ENCODE peak calls at places on chromosomes 1 and 21, in six cellular contexts. One of them, this sample, is unnamed.

GRCh38 chr1:55214214-55214902 is 806 bp downstream of the USP24 start:
- DNase-seq in K562: peak; percentile 84
- DNase-seq in upper lobe of left lung: peak; percentile 62
- DNase-seq in lung: peak; percentile 49
- DNase-seq in fibroblast of pulmonary artery: no peak
- DNase-seq in heart left ventricle: peak; percentile 56
- DNase-seq in this sample: no peak

GRCh38 chr1:118049981-118050380 is 120.4 kb downstream of the WDR3 start:
- DNase-seq in K562: peak; percentile 49
- DNase-seq in upper lobe of left lung: no peak
- DNase-seq in lung: no peak
- DNase-seq in fibroblast of pulmonary artery: no peak
- DNase-seq in heart left ventricle: no peak
- DNase-seq in this sample: no peak

GRCh38 chr1:78475888-78476610 is 14.7 kb upstream of the PTGFR start:
- DNase-seq in K562: no peak
- DNase-seq in upper lobe of left lung: no peak
- DNase-seq in lung: no peak
- DNase-seq in fibroblast of pulmonary artery: peak; percentile 62
- DNase-seq in heart left ventricle: no peak
- DNase-seq in this sample: peak; percentile 9

GRCh38 chr1:94395748-94396309 is 22.4 kb upstream of the ABCD3 start:
- DNase-seq in K562: no peak
- DNase-seq in upper lobe of left lung: no peak
- DNase-seq in lung: no peak
- DNase-seq in fibroblast of pulmonary artery: no peak
- DNase-seq in heart left ventricle: no peak
- DNase-seq in this sample: no peak

GRCh38 chr1:11746795-11747487 is 11.0 kb downstream of the AGTRAP start:
- DNase-seq in K562: no peak
- DNase-seq in upper lobe of left lung: no peak
- DNase-seq in lung: no peak
- DNase-seq in fibroblast of pulmonary artery: no peak
- DNase-seq in heart left ventricle: no peak
- DNase-seq in this sample: no peak

GRCh38 chr1:112063781-112064180 is 74.3 kb upstream of the KCND3 start:
- DNase-seq in K562: no peak
- DNase-seq in upper lobe of left lung: no peak
- DNase-seq in lung: no peak
- DNase-seq in fibroblast of pulmonary artery: no peak
- DNase-seq in heart left ventricle: no peak
- DNase-seq in this sample: no peak

GRCh38 chr21:33360281-33360680 is 35.5 kb downstream of the IFNAR1 start:
- DNase-seq in K562: no peak
- DNase-seq in upper lobe of left lung: no peak
- DNase-seq in lung: no peak
- DNase-seq in fibroblast of pulmonary artery: peak; percentile 76
- DNase-seq in heart left ventricle: no peak
- DNase-seq in this sample: no peak

GRCh38 chr1:181113061-181113695 is 24.7 kb downstream of the IER5 start:
- DNase-seq in K562: peak; percentile 70
- DNase-seq in upper lobe of left lung: no peak
- DNase-seq in lung: no peak
- DNase-seq in fibroblast of pulmonary artery: peak; percentile 50
- DNase-seq in heart left ventricle: no peak
- DNase-seq in this sample: peak; percentile 90

GRCh38 chr1:3139451-3139852 is 70.4 kb downstream of the PRDM16 start:
- DNase-seq in K562: no peak
- DNase-seq in upper lobe of left lung: no peak
- DNase-seq in lung: no peak
- DNase-seq in fibroblast of pulmonary artery: no peak
- DNase-seq in heart left ventricle: no peak
- DNase-seq in this sample: no peak

GRCh38 chr1:60848583-60849188 is 233.7 kb upstream of the NFIA start:
- DNase-seq in K562: peak; percentile 53
- DNase-seq in upper lobe of left lung: no peak
- DNase-seq in lung: no peak
- DNase-seq in fibroblast of pulmonary artery: peak; percentile 75
- DNase-seq in heart left ventricle: no peak
- DNase-seq in this sample: peak; percentile 51

GRCh38 chr1:46830665-46831322 is 31.9 kb downstream of the CYP4B1 start:
- DNase-seq in K562: no peak
- DNase-seq in upper lobe of left lung: no peak
- DNase-seq in lung: no peak
- DNase-seq in fibroblast of pulmonary artery: no peak
- DNase-seq in heart left ventricle: no peak
- DNase-seq in this sample: peak; percentile 77

GRCh38 chr1:42756956-42757891 is 9.6 kb downstream of the P3H1 start:
- DNase-seq in K562: peak; percentile 82
- DNase-seq in upper lobe of left lung: no peak
- DNase-seq in lung: no peak
- DNase-seq in fibroblast of pulmonary artery: peak; percentile 76
- DNase-seq in heart left ventricle: no peak
- DNase-seq in this sample: peak; percentile 72

GRCh38 chr1:234533034-234533571 is 54.1 kb upstream of the TARBP1 start:
- DNase-seq in K562: no peak
- DNase-seq in upper lobe of left lung: no peak
- DNase-seq in lung: no peak
- DNase-seq in fibroblast of pulmonary artery: peak; percentile 97
- DNase-seq in heart left ventricle: peak; percentile 51
- DNase-seq in this sample: peak; percentile 99

GRCh38 chr1:904271-904950 is 19.3 kb upstream of the SAMD11 start:
- DNase-seq in K562: peak; percentile 93
- DNase-seq in upper lobe of left lung: peak; percentile 63
- DNase-seq in lung: peak; percentile 82
- DNase-seq in fibroblast of pulmonary artery: peak; percentile 82
- DNase-seq in heart left ventricle: peak; percentile 87
- DNase-seq in this sample: peak; percentile 81

GRCh38 chr1:247079141-247079874 is 697 bp upstream of the ZNF670 start:
- DNase-seq in K562: peak; percentile 62
- DNase-seq in upper lobe of left lung: no peak
- DNase-seq in lung: no peak
- DNase-seq in fibroblast of pulmonary artery: no peak
- DNase-seq in heart left ventricle: no peak
- DNase-seq in this sample: no peak

GRCh38 chr21:45341779-45342178 is 54.1 kb upstream of the POFUT2 start:
- DNase-seq in K562: no peak
- DNase-seq in upper lobe of left lung: no peak
- DNase-seq in lung: no peak
- DNase-seq in fibroblast of pulmonary artery: peak; percentile 59
- DNase-seq in heart left ventricle: no peak
- DNase-seq in this sample: peak; percentile 70

GRCh38 chr1:18581420-18581880 is 49.2 kb upstream of the PAX7 start:
- DNase-seq in K562: peak; percentile 66
- DNase-seq in upper lobe of left lung: no peak
- DNase-seq in lung: no peak
- DNase-seq in fibroblast of pulmonary artery: peak; percentile 7
- DNase-seq in heart left ventricle: no peak
- DNase-seq in this sample: peak; percentile 36

GRCh38 chr1:178683304-178683703 is 41.7 kb upstream of the RALGPS2 start:
- DNase-seq in K562: no peak
- DNase-seq in upper lobe of left lung: no peak
- DNase-seq in lung: no peak
- DNase-seq in fibroblast of pulmonary artery: no peak
- DNase-seq in heart left ventricle: no peak
- DNase-seq in this sample: no peak

GRCh38 chr1:19390166-19390850 is 78.2 kb downstream of the SLC66A1 start:
- DNase-seq in K562: no peak
- DNase-seq in upper lobe of left lung: no peak
- DNase-seq in lung: no peak
- DNase-seq in fibroblast of pulmonary artery: no peak
- DNase-seq in heart left ventricle: no peak
- DNase-seq in this sample: no peak

GRCh38 chr1:17043676-17044075 is 10.2 kb downstream of the SDHB start:
- DNase-seq in K562: no peak
- DNase-seq in upper lobe of left lung: no peak
- DNase-seq in lung: no peak
- DNase-seq in fibroblast of pulmonary artery: no peak
- DNase-seq in heart left ventricle: no peak
- DNase-seq in this sample: no peak

GRCh38 chr21:32562426-32562825 is 22.9 kb downstream of the TCP10L start:
- DNase-seq in K562: peak; percentile 73
- DNase-seq in upper lobe of left lung: no peak
- DNase-seq in lung: no peak
- DNase-seq in fibroblast of pulmonary artery: peak; percentile 92
- DNase-seq in heart left ventricle: peak; percentile 58
- DNase-seq in this sample: peak; percentile 67

GRCh38 chr1:36771678-36772284 is 262.5 kb downstream of the GRIK3 start:
- DNase-seq in K562: no peak
- DNase-seq in upper lobe of left lung: no peak
- DNase-seq in lung: no peak
- DNase-seq in fibroblast of pulmonary artery: no peak
- DNase-seq in heart left ventricle: no peak
- DNase-seq in this sample: no peak
- H3K4me3 ChIP-seq in K562: no peak overlapping the region
- H3K4me3 ChIP-seq in upper lobe of left lung: no peak overlapping the region
- H3K4me3 ChIP-seq in lung: no peak overlapping the region
- H3K4me3 ChIP-seq in fibroblast of pulmonary artery: no peak overlapping the region
- H3K4me3 ChIP-seq in heart left ventricle: no peak overlapping the region
- H3K4me3 ChIP-seq in this sample: no peak overlapping the region

GRCh38 chr1:33093004-33093403 is 12.1 kb downstream of the AZIN2 start:
- DNase-seq in K562: peak; percentile 42
- DNase-seq in upper lobe of left lung: no peak
- DNase-seq in lung: no peak
- DNase-seq in fibroblast of pulmonary artery: no peak
- DNase-seq in heart left ventricle: no peak
- DNase-seq in this sample: no peak
- TF ChIP-seq CTCF in K562: no peak
- TF ChIP-seq CTCF in upper lobe of left lung: no peak
- TF ChIP-seq CTCF in lung: no peak
- TF ChIP-seq CTCF in fibroblast of pulmonary artery: no peak
- TF ChIP-seq CTCF in heart left ventricle: no peak
- TF ChIP-seq CTCF in this sample: no peak

GRCh38 chr1:10320336-10320735 is 78.5 kb upstream of the PGD start:
- DNase-seq in K562: no peak
- DNase-seq in upper lobe of left lung: no peak
- DNase-seq in lung: no peak
- DNase-seq in fibroblast of pulmonary artery: no peak
- DNase-seq in heart left ventricle: no peak
- DNase-seq in this sample: no peak
- H3K4me3 ChIP-seq in K562: no peak overlapping the region
- H3K4me3 ChIP-seq in upper lobe of left lung: no peak overlapping the region
- H3K4me3 ChIP-seq in lung: no peak overlapping the region
- H3K4me3 ChIP-seq in fibroblast of pulmonary artery: no peak overlapping the region
- H3K4me3 ChIP-seq in heart left ventricle: no peak overlapping the region
- H3K4me3 ChIP-seq in this sample: no peak overlapping the region

GRCh38 chr1:92902406-92902744 is 58.9 kb downstream of the DIPK1A start:
- DNase-seq in K562: peak; percentile 26
- DNase-seq in upper lobe of left lung: no peak
- DNase-seq in lung: no peak
- DNase-seq in fibroblast of pulmonary artery: no peak
- DNase-seq in heart left ventricle: no peak
- DNase-seq in this sample: no peak

GRCh38 chr1:92903765-92904164 is 57.5 kb downstream of the DIPK1A start:
- DNase-seq in K562: no peak
- DNase-seq in upper lobe of left lung: no peak
- DNase-seq in lung: no peak
- DNase-seq in fibroblast of pulmonary artery: no peak
- DNase-seq in heart left ventricle: no peak
- DNase-seq in this sample: no peak

GRCh38 chr1:92899780-92900179 is 61.5 kb downstream of the DIPK1A start:
- DNase-seq in K562: no peak
- DNase-seq in upper lobe of left lung: no peak
- DNase-seq in lung: no peak
- DNase-seq in fibroblast of pulmonary artery: no peak
- DNase-seq in heart left ventricle: no peak
- DNase-seq in this sample: no peak

GRCh38 chr1:92901699-92902405 is 59.4 kb downstream of the DIPK1A start:
- DNase-seq in K562: no peak
- DNase-seq in upper lobe of left lung: peak; percentile 32
- DNase-seq in lung: no peak
- DNase-seq in fibroblast of pulmonary artery: no peak
- DNase-seq in heart left ventricle: no peak
- DNase-seq in this sample: no peak

GRCh38 chr1:92900539-92900938 is 60.7 kb downstream of the DIPK1A start:
- DNase-seq in K562: no peak
- DNase-seq in upper lobe of left lung: no peak
- DNase-seq in lung: no peak
- DNase-seq in fibroblast of pulmonary artery: no peak
- DNase-seq in heart left ventricle: no peak
- DNase-seq in this sample: no peak
- TF ChIP-seq CTCF in K562: no peak
- TF ChIP-seq CTCF in upper lobe of left lung: no peak
- TF ChIP-seq CTCF in lung: no peak
- TF ChIP-seq CTCF in fibroblast of pulmonary artery: no peak
- TF ChIP-seq CTCF in heart left ventricle: no peak
- TF ChIP-seq CTCF in this sample: no peak

DNA sequence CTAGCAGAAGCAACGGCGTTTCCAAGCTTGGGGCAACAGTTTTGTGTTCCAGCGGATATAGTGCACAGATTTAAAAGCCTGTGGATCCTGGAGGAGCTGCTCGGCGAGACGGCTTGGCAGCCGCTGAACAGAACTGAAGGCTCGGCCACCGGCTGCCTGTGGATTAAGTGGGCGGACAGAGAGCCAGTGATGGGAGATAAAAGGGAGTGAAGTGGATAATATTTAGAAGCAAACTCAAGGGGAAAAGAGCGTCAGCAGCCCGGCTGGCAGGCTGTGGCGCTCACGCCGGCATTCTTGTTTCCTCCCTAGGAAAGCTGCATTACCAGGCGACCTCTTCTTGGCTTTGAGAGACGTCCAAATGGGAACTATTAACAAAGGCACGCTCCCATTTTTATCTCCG is 10.4 kb downstream of the TRABD2B start:
- DNase-seq in K562: no peak
- DNase-seq in upper lobe of left lung: no peak
- DNase-seq in lung: no peak
- DNase-seq in fibroblast of pulmonary artery: peak; percentile 36
- DNase-seq in heart left ventricle: peak; percentile 71
- DNase-seq in this sample: no peak
- H3K4me3 ChIP-seq in K562: no peak overlapping the region
- H3K4me3 ChIP-seq in upper lobe of left lung: no peak overlapping the region
- H3K4me3 ChIP-seq in lung: no peak overlapping the region
- H3K4me3 ChIP-seq in fibroblast of pulmonary artery: no peak overlapping the region
- H3K4me3 ChIP-seq in heart left ventricle: peak overlapping the region; percentile 15
- H3K4me3 ChIP-seq in this sample: no peak overlapping the region

DNA sequence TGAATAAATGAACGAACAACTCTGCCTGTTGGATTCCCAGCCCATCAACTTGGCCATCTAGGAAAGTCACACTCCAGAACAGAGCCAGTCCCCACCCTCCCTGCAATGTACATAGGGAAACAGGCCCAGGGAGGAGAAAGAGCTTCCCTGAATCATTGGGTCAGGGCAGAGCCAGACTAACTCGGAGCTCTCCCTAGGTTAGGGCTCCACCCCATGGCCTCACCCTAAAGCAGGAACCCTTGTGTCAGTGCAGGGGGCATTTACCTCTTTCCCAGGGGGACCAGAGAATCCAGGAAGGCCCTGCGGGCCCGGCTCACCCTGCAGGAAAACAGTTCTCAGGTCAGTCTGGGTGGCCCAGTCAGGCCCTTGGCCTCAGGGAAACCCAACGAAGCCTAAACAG is 11.6 kb downstream of the COL9A2 start:
- DNase-seq in K562: peak; percentile 62
- DNase-seq in upper lobe of left lung: no peak
- DNase-seq in lung: no peak
- DNase-seq in fibroblast of pulmonary artery: no peak
- DNase-seq in heart left ventricle: no peak
- DNase-seq in this sample: peak; percentile 56
- TF ChIP-seq CTCF in K562: peak; percentile 78
- TF ChIP-seq CTCF in upper lobe of left lung: no peak
- TF ChIP-seq CTCF in lung: no peak
- TF ChIP-seq CTCF in fibroblast of pulmonary artery: no peak
- TF ChIP-seq CTCF in heart left ventricle: no peak
- TF ChIP-seq CTCF in this sample: peak; percentile 47

This sample was measured in epithelial cell of esophagus.